ENCODE peak calls at places on chromosomes 12 and 14, in seven cellular contexts. F, U, R, P, S, L and J are unnamed samples.

GRCh38 chr12:28032811-28033537 is 60.4 kb upstream of the PTHLH start:
- DNase-seq in L (no peak), R (no peak), U (no peak), F (peak), P (no peak), S (peak), J (no peak)

GRCh38 chr14:103133213-103134140 is 10.2 kb downstream of the TNFAIP2 start:
- DNase-seq in P (no peak), L (no peak), F (no peak), U (no peak), S (no peak), R (no peak), J (no peak)

GRCh38 chr12:9673404-9674225 is 4.1 kb downstream of the CLEC2D start:
- DNase-seq in P (peak), S (peak), F (peak), R (no peak), L (peak), U (peak), J (peak)

GRCh38 chr12:92061061-92061460 is 84.6 kb downstream of the BTG1 start:
- DNase-seq in U (no peak), S (no peak), L (no peak), F (no peak), R (no peak), P (no peak), J (no peak)

GRCh38 chr12:6724409-6724797 is 557 bp downstream of the COPS7A start:
- DNase-seq in R (no peak), S (peak), L (no peak), F (no peak), P (no peak), U (no peak), J (peak)

GRCh38 chr14:31122098-31122611 is 85.4 kb downstream of the HECTD1 start:
- DNase-seq in F (no peak), R (no peak), U (peak), S (no peak), L (no peak), P (no peak), J (no peak)

GRCh38 chr12:71223139-71223538 is 65.3 kb upstream of the TSPAN8 start:
- DNase-seq in P (no peak), L (no peak), F (no peak), S (no peak), U (no peak), R (no peak), J (no peak)

GRCh38 chr14:65098586-65098985 is 3.7 kb downstream of the MAX start:
- DNase-seq in F (no peak), S (peak), L (no peak), U (peak), R (no peak), P (no peak), J (no peak)

GRCh38 chr14:44966601-44967336 is 4.8 kb downstream of the TOGARAM1 start:
- DNase-seq in P (no peak), U (peak), L (no peak), S (peak), F (no peak), R (no peak), J (no peak)

GRCh38 chr14:22319526-22320352 is 269.3 kb downstream of the DAD1 start:
- DNase-seq in U (peak), S (peak), L (peak), F (peak), P (peak), R (no peak), J (peak)

GRCh38 chr14:69355955-69356321 is 42.2 kb downstream of the ERH start:
- DNase-seq in R (no peak), U (peak), F (peak), P (no peak), S (peak), L (no peak), J (no peak)

GRCh38 chr12:6222009-6222702 is 22.0 kb downstream of the CD9 start:
- DNase-seq in S (peak), F (no peak), L (no peak), U (peak), R (no peak), P (no peak), J (no peak)

GRCh38 chr12:122944588-122944987 is 21.7 kb downstream of the ABCB9 start:
- DNase-seq in L (no peak), P (peak), F (peak), S (peak), R (no peak), U (peak), J (peak)

GRCh38 chr12:84756961-84757360 is 155.6 kb downstream of the SLC6A15 start:
- DNase-seq in U (peak), S (peak), L (no peak), F (peak), P (no peak), R (no peak), J (no peak)

GRCh38 chr14:68172216-68172615 is 352.6 kb downstream of the RAD51B start:
- DNase-seq in R (no peak), U (no peak), S (no peak), F (no peak), P (no peak), L (no peak), J (no peak)

GRCh38 chr12:38850463-38850862 is 54.9 kb downstream of the CPNE8 start:
- DNase-seq in S (peak), F (no peak), L (no peak), P (no peak), U (no peak), R (no peak), J (no peak)

GRCh38 chr14:101705733-101706508 is 55.6 kb upstream of the PPP2R5C start:
- DNase-seq in F (no peak), L (no peak), S (no peak), U (peak), R (peak), P (no peak), J (no peak)

GRCh38 chr14:52355016-52355430 is 40.9 kb downstream of the PTGER2 start:
- DNase-seq in U (peak), P (no peak), R (no peak), F (peak), S (peak), L (peak), J (peak)

GRCh38 chr12:18320036-18320617 is 58.8 kb downstream of the PIK3C2G start:
- DNase-seq in U (peak), P (no peak), F (peak), R (no peak), L (peak), S (peak), J (peak)

GRCh38 chr12:27637524-27637923 is 58.7 kb upstream of the REP15 start:
- DNase-seq in P (no peak), S (no peak), R (no peak), L (no peak), F (no peak), U (no peak), J (no peak)